ENCODE peak calls at places on chromosome 1, in eight cellular contexts. One of them, this sample, is unnamed. For H3K27me3, the result is how much of the 10 kb centered on the place peaks cover.

GRCh38 chr1:177865807-177866206 is 104.1 kb downstream of the SEC16B start:
- DNase-seq in lung: no peak
- DNase-seq in brain microvascular endothelial cell: no peak
- DNase-seq in tibial nerve: no peak
- DNase-seq in CD8-positive, alpha-beta T cell: no peak
- DNase-seq in testis: no peak
- DNase-seq in adrenal gland: no peak
- DNase-seq in heart left ventricle: no peak
- DNase-seq in this sample: no peak

GRCh38 chr1:2973661-2974593 is 47.3 kb upstream of the ACTRT2 start:
- DNase-seq in heart left ventricle: peak
- DNase-seq in CD8-positive, alpha-beta T cell: no peak
- DNase-seq in brain microvascular endothelial cell: no peak
- DNase-seq in lung: no peak
- DNase-seq in adrenal gland: peak
- DNase-seq in testis: peak
- DNase-seq in tibial nerve: no peak
- DNase-seq in this sample: no peak

GRCh38 chr1:148362141-148362929 is 120.8 kb downstream of the PPIAL4G start:
- DNase-seq in lung: no peak
- DNase-seq in tibial nerve: no peak
- DNase-seq in brain microvascular endothelial cell: peak
- DNase-seq in CD8-positive, alpha-beta T cell: peak
- DNase-seq in testis: peak
- DNase-seq in adrenal gland: no peak
- DNase-seq in heart left ventricle: no peak
- DNase-seq in this sample: no peak

GRCh38 chr1:147622731-147623130 is 47.6 kb downstream of the ACP6 start:
- DNase-seq in brain microvascular endothelial cell: peak
- DNase-seq in lung: no peak
- DNase-seq in heart left ventricle: no peak
- DNase-seq in tibial nerve: no peak
- DNase-seq in adrenal gland: no peak
- DNase-seq in CD8-positive, alpha-beta T cell: no peak
- DNase-seq in testis: no peak
- DNase-seq in this sample: no peak

GRCh38 chr1:11682799-11683198 is 1.9 kb upstream of the MAD2L2 start:
- DNase-seq in CD8-positive, alpha-beta T cell: no peak
- DNase-seq in brain microvascular endothelial cell: no peak
- DNase-seq in tibial nerve: no peak
- DNase-seq in testis: no peak
- DNase-seq in adrenal gland: no peak
- DNase-seq in lung: no peak
- DNase-seq in heart left ventricle: no peak
- DNase-seq in this sample: no peak

GRCh38 chr1:213389061-213389581 is 338.1 kb downstream of the RPS6KC1 start:
- DNase-seq in adrenal gland: no peak
- DNase-seq in brain microvascular endothelial cell: no peak
- DNase-seq in heart left ventricle: no peak
- DNase-seq in tibial nerve: no peak
- DNase-seq in testis: no peak
- DNase-seq in lung: no peak
- DNase-seq in CD8-positive, alpha-beta T cell: no peak
- DNase-seq in this sample: no peak

GRCh38 chr1:54153548-54154439 is 994 bp upstream of the CDCP2 start:
- DNase-seq in CD8-positive, alpha-beta T cell: no peak
- DNase-seq in lung: peak
- DNase-seq in brain microvascular endothelial cell: peak
- DNase-seq in heart left ventricle: no peak
- DNase-seq in tibial nerve: peak
- DNase-seq in testis: peak
- DNase-seq in adrenal gland: peak
- DNase-seq in this sample: no peak

GRCh38 chr1:38329644-38330043 is 283.1 kb upstream of the POU3F1 start:
- DNase-seq in adrenal gland: no peak
- DNase-seq in tibial nerve: no peak
- DNase-seq in CD8-positive, alpha-beta T cell: no peak
- DNase-seq in testis: no peak
- DNase-seq in lung: no peak
- DNase-seq in brain microvascular endothelial cell: no peak
- DNase-seq in heart left ventricle: no peak
- DNase-seq in this sample: peak

GRCh38 chr1:203286161-203286984 is 18.9 kb upstream of the BTG2 start:
- DNase-seq in adrenal gland: no peak
- DNase-seq in lung: no peak
- DNase-seq in brain microvascular endothelial cell: no peak
- DNase-seq in CD8-positive, alpha-beta T cell: no peak
- DNase-seq in testis: no peak
- DNase-seq in tibial nerve: no peak
- DNase-seq in heart left ventricle: no peak
- DNase-seq in this sample: no peak

GRCh38 chr1:231964241-231964640 is 337.7 kb downstream of the DISC1 start:
- DNase-seq in lung: no peak
- DNase-seq in CD8-positive, alpha-beta T cell: no peak
- DNase-seq in heart left ventricle: no peak
- DNase-seq in brain microvascular endothelial cell: no peak
- DNase-seq in tibial nerve: no peak
- DNase-seq in adrenal gland: no peak
- DNase-seq in testis: no peak
- DNase-seq in this sample: no peak

GRCh38 chr1:218865591-218865990 is 308.1 kb upstream of the LYPLAL1 start:
- DNase-seq in heart left ventricle: no peak
- DNase-seq in testis: peak
- DNase-seq in tibial nerve: no peak
- DNase-seq in brain microvascular endothelial cell: peak
- DNase-seq in CD8-positive, alpha-beta T cell: no peak
- DNase-seq in adrenal gland: no peak
- DNase-seq in lung: no peak
- DNase-seq in this sample: no peak

GRCh38 chr1:23899070-23899469 is 14.1 kb downstream of the CNR2 start:
- DNase-seq in tibial nerve: no peak
- DNase-seq in heart left ventricle: no peak
- DNase-seq in lung: no peak
- DNase-seq in brain microvascular endothelial cell: no peak
- DNase-seq in testis: no peak
- DNase-seq in CD8-positive, alpha-beta T cell: no peak
- DNase-seq in adrenal gland: no peak
- DNase-seq in this sample: no peak

GRCh38 chr1:224739997-224740687 is 124.0 kb downstream of the CNIH3 start:
- DNase-seq in testis: no peak
- DNase-seq in CD8-positive, alpha-beta T cell: no peak
- DNase-seq in tibial nerve: no peak
- DNase-seq in heart left ventricle: no peak
- DNase-seq in adrenal gland: no peak
- DNase-seq in brain microvascular endothelial cell: no peak
- DNase-seq in lung: no peak
- DNase-seq in this sample: no peak

DNA sequence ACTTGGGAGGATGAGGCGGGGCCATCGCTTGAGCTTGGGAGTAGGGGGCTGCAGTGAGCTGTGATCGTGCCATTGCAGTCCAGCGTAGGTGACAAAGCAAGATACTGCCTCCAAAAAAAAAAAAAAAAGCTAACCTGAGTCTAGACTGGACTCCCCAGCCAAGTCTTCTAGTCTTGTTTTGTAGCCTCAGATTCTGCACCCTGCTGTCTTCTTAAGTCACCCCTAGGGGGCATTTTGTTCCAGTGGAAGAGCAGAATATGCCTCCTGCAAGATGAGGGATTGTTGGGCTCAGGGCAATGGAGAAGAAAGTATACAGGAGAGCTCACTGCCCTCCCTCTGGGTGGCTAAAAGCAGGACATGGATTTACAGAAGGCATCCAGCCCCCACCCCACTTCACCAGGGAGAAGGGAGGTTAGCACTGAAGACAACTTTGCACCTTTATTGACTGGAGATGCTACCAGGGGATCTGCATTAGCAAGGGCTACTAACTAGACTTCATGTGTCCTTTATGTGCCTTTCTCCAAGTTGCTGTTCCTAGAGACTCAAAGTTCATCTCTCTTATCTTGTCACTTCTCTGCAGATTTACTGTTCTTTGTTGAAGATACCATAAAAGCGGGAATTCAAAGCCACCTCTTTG is 15.3 kb upstream of the RNF187 start:
- DNase-seq in lung: no peak
- DNase-seq in CD8-positive, alpha-beta T cell: no peak
- DNase-seq in adrenal gland: peak
- DNase-seq in heart left ventricle: no peak
- DNase-seq in tibial nerve: no peak
- DNase-seq in testis: no peak
- DNase-seq in brain microvascular endothelial cell: no peak
- DNase-seq in this sample: no peak
- H3K27me3 ChIP-seq in lung: under half
- H3K27me3 ChIP-seq in CD8-positive, alpha-beta T cell: under half
- H3K27me3 ChIP-seq in adrenal gland: under half
- H3K27me3 ChIP-seq in heart left ventricle: under half
- H3K27me3 ChIP-seq in tibial nerve: under half
- H3K27me3 ChIP-seq in testis: under half
- H3K27me3 ChIP-seq in brain microvascular endothelial cell: under half
- H3K27me3 ChIP-seq in this sample: under half

GRCh38 chr1:25613091-25613490 is 3.5 kb upstream of the MAN1C1 start:
- DNase-seq in tibial nerve: no peak
- DNase-seq in lung: no peak
- DNase-seq in CD8-positive, alpha-beta T cell: no peak
- DNase-seq in heart left ventricle: no peak
- DNase-seq in testis: no peak
- DNase-seq in brain microvascular endothelial cell: no peak
- DNase-seq in adrenal gland: no peak
- DNase-seq in this sample: peak

GRCh38 chr1:25615172-25615541 is 1.4 kb upstream of the MAN1C1 start:
- DNase-seq in adrenal gland: no peak
- DNase-seq in lung: no peak
- DNase-seq in testis: no peak
- DNase-seq in heart left ventricle: no peak
- DNase-seq in tibial nerve: no peak
- DNase-seq in brain microvascular endothelial cell: no peak
- DNase-seq in CD8-positive, alpha-beta T cell: no peak
- DNase-seq in this sample: no peak

GRCh38 chr1:25615563-25616079 is 970 bp upstream of the MAN1C1 start:
- DNase-seq in CD8-positive, alpha-beta T cell: no peak
- DNase-seq in testis: no peak
- DNase-seq in adrenal gland: no peak
- DNase-seq in brain microvascular endothelial cell: no peak
- DNase-seq in heart left ventricle: no peak
- DNase-seq in lung: no peak
- DNase-seq in tibial nerve: no peak
- DNase-seq in this sample: no peak

GRCh38 chr1:25616080-25616931 is at the start of gene MAN1C1:
- DNase-seq in testis: peak
- DNase-seq in brain microvascular endothelial cell: peak
- DNase-seq in tibial nerve: peak
- DNase-seq in adrenal gland: peak
- DNase-seq in CD8-positive, alpha-beta T cell: peak
- DNase-seq in heart left ventricle: peak
- DNase-seq in lung: peak
- DNase-seq in this sample: peak

DNA sequence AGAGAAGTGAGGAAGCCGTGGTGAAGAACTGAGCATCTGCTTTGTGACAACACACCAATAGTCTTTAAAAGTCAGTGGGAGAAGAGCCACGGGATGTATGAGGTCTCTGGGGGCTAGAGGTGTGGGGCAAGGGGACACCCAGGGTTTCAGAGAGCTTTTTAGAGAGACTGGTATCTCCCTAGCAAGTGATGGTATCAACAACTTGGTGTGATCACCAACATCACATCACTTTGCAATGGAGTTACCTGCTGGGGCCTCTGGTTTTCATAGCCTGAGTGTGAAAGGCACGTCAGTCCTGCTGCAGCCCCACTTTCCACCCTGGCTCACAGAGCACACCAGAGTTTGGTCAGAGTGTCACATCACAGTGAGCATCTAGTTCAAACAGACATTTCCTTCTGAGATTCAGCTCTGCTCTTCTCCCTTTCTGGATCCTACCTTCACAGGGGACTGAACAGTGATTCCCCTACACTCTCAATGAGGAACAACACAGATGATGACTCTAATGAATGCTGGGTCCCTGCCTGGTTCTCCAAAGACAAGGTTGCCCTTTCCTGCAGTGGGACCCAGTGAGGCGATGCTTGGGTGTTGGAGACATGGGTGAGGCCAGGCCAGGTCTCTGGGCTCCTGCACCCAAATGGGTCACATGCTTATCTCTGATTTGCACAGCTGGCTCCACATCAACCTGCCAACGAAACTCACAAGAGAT is 2.0 kb upstream of the MAN1C1 start:
- DNase-seq in lung: no peak
- DNase-seq in CD8-positive, alpha-beta T cell: no peak
- DNase-seq in testis: no peak
- DNase-seq in brain microvascular endothelial cell: no peak
- DNase-seq in heart left ventricle: no peak
- DNase-seq in tibial nerve: no peak
- DNase-seq in adrenal gland: no peak
- DNase-seq in this sample: no peak
- H3K27me3 ChIP-seq in lung: under half
- H3K27me3 ChIP-seq in CD8-positive, alpha-beta T cell: under half
- H3K27me3 ChIP-seq in testis: under half
- H3K27me3 ChIP-seq in brain microvascular endothelial cell: half or more
- H3K27me3 ChIP-seq in heart left ventricle: under half
- H3K27me3 ChIP-seq in tibial nerve: under half
- H3K27me3 ChIP-seq in adrenal gland: under half
- H3K27me3 ChIP-seq in this sample: under half

GRCh38 chr1:20191266-20191665 is 4.9 kb upstream of the PLA2G2C start:
- DNase-seq in tibial nerve: peak
- DNase-seq in adrenal gland: no peak
- DNase-seq in heart left ventricle: no peak
- DNase-seq in testis: no peak
- DNase-seq in CD8-positive, alpha-beta T cell: no peak
- DNase-seq in lung: no peak
- DNase-seq in brain microvascular endothelial cell: no peak
- DNase-seq in this sample: no peak
- H3K27me3 ChIP-seq in tibial nerve: under half
- H3K27me3 ChIP-seq in adrenal gland: under half
- H3K27me3 ChIP-seq in heart left ventricle: under half
- H3K27me3 ChIP-seq in testis: under half
- H3K27me3 ChIP-seq in CD8-positive, alpha-beta T cell: under half
- H3K27me3 ChIP-seq in lung: under half
- H3K27me3 ChIP-seq in brain microvascular endothelial cell: under half
- H3K27me3 ChIP-seq in this sample: under half

GRCh38 chr1:81799939-81800740 is 594 bp upstream of the ADGRL2 start:
- DNase-seq in testis: peak
- DNase-seq in adrenal gland: peak
- DNase-seq in heart left ventricle: peak
- DNase-seq in brain microvascular endothelial cell: peak
- DNase-seq in CD8-positive, alpha-beta T cell: no peak
- DNase-seq in tibial nerve: peak
- DNase-seq in lung: peak
- DNase-seq in this sample: no peak

GRCh38 chr1:81802601-81803422 is 2.1 kb downstream of the ADGRL2 start:
- DNase-seq in tibial nerve: peak
- DNase-seq in adrenal gland: peak
- DNase-seq in CD8-positive, alpha-beta T cell: no peak
- DNase-seq in brain microvascular endothelial cell: peak
- DNase-seq in lung: peak
- DNase-seq in testis: peak
- DNase-seq in heart left ventricle: peak
- DNase-seq in this sample: no peak

GRCh38 chr1:81801834-81802531 is 1.2 kb downstream of the ADGRL2 start:
- DNase-seq in tibial nerve: peak
- DNase-seq in adrenal gland: peak
- DNase-seq in testis: peak
- DNase-seq in CD8-positive, alpha-beta T cell: no peak
- DNase-seq in lung: peak
- DNase-seq in heart left ventricle: peak
- DNase-seq in brain microvascular endothelial cell: peak
- DNase-seq in this sample: no peak

GRCh38 chr1:81800741-81801031 is at the start of gene ADGRL2:
- DNase-seq in adrenal gland: no peak
- DNase-seq in tibial nerve: peak
- DNase-seq in CD8-positive, alpha-beta T cell: no peak
- DNase-seq in heart left ventricle: peak
- DNase-seq in brain microvascular endothelial cell: no peak
- DNase-seq in testis: peak
- DNase-seq in lung: peak
- DNase-seq in this sample: no peak

GRCh38 chr1:81801032-81801833 is 499 bp downstream of the ADGRL2 start:
- DNase-seq in testis: peak
- DNase-seq in brain microvascular endothelial cell: peak
- DNase-seq in CD8-positive, alpha-beta T cell: no peak
- DNase-seq in lung: peak
- DNase-seq in heart left ventricle: peak
- DNase-seq in adrenal gland: peak
- DNase-seq in tibial nerve: peak
- DNase-seq in this sample: peak
- H3K27me3 ChIP-seq in testis: under half
- H3K27me3 ChIP-seq in brain microvascular endothelial cell: under half
- H3K27me3 ChIP-seq in CD8-positive, alpha-beta T cell: under half
- H3K27me3 ChIP-seq in lung: under half
- H3K27me3 ChIP-seq in heart left ventricle: under half
- H3K27me3 ChIP-seq in adrenal gland: under half
- H3K27me3 ChIP-seq in tibial nerve: under half
- H3K27me3 ChIP-seq in this sample: under half